ENCODE peak calls at places on chromosomes 12 and 14, in nine cellular contexts. One of them, this sample, is unnamed.
A peak's percentile ranks its signal among the peaks of the same experiment; 100 is the strongest.

GRCh38 chr14:60064491-60065072 is 27.1 kb upstream of the PCNX4 start:
- DNase-seq in stimulated activated CD8-positive, alpha-beta memory T cell treated with anti-CD3 and anti-CD28 coated beads, Interleukin-4, amount 100 ng/mL, for 24 hours: no peak
- DNase-seq in activated T-cell treated with anti-CD3 and anti-CD28 coated beads for 4 hours: no peak
- DNase-seq in psoas muscle: no peak
- DNase-seq in nephron progenitor cell: no peak
- DNase-seq in upper lobe of right lung: no peak
- DNase-seq in Kasumi-1: peak; percentile 70
- DNase-seq in CD4-positive, alpha-beta memory T cell: peak; percentile 38
- DNase-seq in NCI-H1048: no peak
- DNase-seq in this sample: no peak

GRCh38 chr12:26853303-26854027 is 20.5 kb upstream of the ITPR2 start:
- DNase-seq in nephron progenitor cell: peak; percentile 64
- DNase-seq in NCI-H1048: peak; percentile 45
- DNase-seq in upper lobe of right lung: peak; percentile 79
- DNase-seq in CD4-positive, alpha-beta memory T cell: peak; percentile 63
- DNase-seq in Kasumi-1: peak; percentile 87
- DNase-seq in activated T-cell treated with anti-CD3 and anti-CD28 coated beads for 4 hours: peak; percentile 57
- DNase-seq in stimulated activated CD8-positive, alpha-beta memory T cell treated with anti-CD3 and anti-CD28 coated beads, Interleukin-4, amount 100 ng/mL, for 24 hours: peak; percentile 52
- DNase-seq in psoas muscle: peak; percentile 76
- DNase-seq in this sample: peak; percentile 29

GRCh38 chr14:103334644-103335603 is 887 bp downstream of the EIF5 start:
- DNase-seq in nephron progenitor cell: peak; percentile 64
- DNase-seq in activated T-cell treated with anti-CD3 and anti-CD28 coated beads for 4 hours: peak; percentile 83
- DNase-seq in Kasumi-1: peak; percentile 60
- DNase-seq in upper lobe of right lung: peak; percentile 91
- DNase-seq in CD4-positive, alpha-beta memory T cell: no peak
- DNase-seq in NCI-H1048: no peak
- DNase-seq in psoas muscle: peak; percentile 92
- DNase-seq in stimulated activated CD8-positive, alpha-beta memory T cell treated with anti-CD3 and anti-CD28 coated beads, Interleukin-4, amount 100 ng/mL, for 24 hours: peak; percentile 75
- DNase-seq in this sample: peak; percentile 67

GRCh38 chr14:84074626-84075025 is 1455.3 kb upstream of the FLRT2 start:
- DNase-seq in NCI-H1048: no peak
- DNase-seq in Kasumi-1: no peak
- DNase-seq in CD4-positive, alpha-beta memory T cell: no peak
- DNase-seq in stimulated activated CD8-positive, alpha-beta memory T cell treated with anti-CD3 and anti-CD28 coated beads, Interleukin-4, amount 100 ng/mL, for 24 hours: no peak
- DNase-seq in activated T-cell treated with anti-CD3 and anti-CD28 coated beads for 4 hours: no peak
- DNase-seq in nephron progenitor cell: no peak
- DNase-seq in psoas muscle: no peak
- DNase-seq in upper lobe of right lung: no peak
- DNase-seq in this sample: no peak

GRCh38 chr12:25276199-25276937 is 25.6 kb upstream of the KRAS start:
- DNase-seq in NCI-H1048: no peak
- DNase-seq in activated T-cell treated with anti-CD3 and anti-CD28 coated beads for 4 hours: peak; percentile 44
- DNase-seq in upper lobe of right lung: no peak
- DNase-seq in stimulated activated CD8-positive, alpha-beta memory T cell treated with anti-CD3 and anti-CD28 coated beads, Interleukin-4, amount 100 ng/mL, for 24 hours: peak; percentile 51
- DNase-seq in psoas muscle: no peak
- DNase-seq in CD4-positive, alpha-beta memory T cell: no peak
- DNase-seq in Kasumi-1: peak; percentile 26
- DNase-seq in nephron progenitor cell: no peak
- DNase-seq in this sample: no peak

GRCh38 chr12:50338920-50339319 is 55.6 kb upstream of the LIMA1 start:
- DNase-seq in nephron progenitor cell: no peak
- DNase-seq in psoas muscle: no peak
- DNase-seq in Kasumi-1: no peak
- DNase-seq in NCI-H1048: no peak
- DNase-seq in activated T-cell treated with anti-CD3 and anti-CD28 coated beads for 4 hours: no peak
- DNase-seq in stimulated activated CD8-positive, alpha-beta memory T cell treated with anti-CD3 and anti-CD28 coated beads, Interleukin-4, amount 100 ng/mL, for 24 hours: no peak
- DNase-seq in CD4-positive, alpha-beta memory T cell: no peak
- DNase-seq in upper lobe of right lung: no peak
- DNase-seq in this sample: no peak

GRCh38 chr12:92114834-92115233 is 30.8 kb downstream of the BTG1 start:
- DNase-seq in NCI-H1048: no peak
- DNase-seq in upper lobe of right lung: no peak
- DNase-seq in psoas muscle: no peak
- DNase-seq in nephron progenitor cell: no peak
- DNase-seq in Kasumi-1: no peak
- DNase-seq in CD4-positive, alpha-beta memory T cell: no peak
- DNase-seq in activated T-cell treated with anti-CD3 and anti-CD28 coated beads for 4 hours: no peak
- DNase-seq in stimulated activated CD8-positive, alpha-beta memory T cell treated with anti-CD3 and anti-CD28 coated beads, Interleukin-4, amount 100 ng/mL, for 24 hours: no peak
- DNase-seq in this sample: no peak

GRCh38 chr12:85000766-85001165 is 35.3 kb downstream of the TSPAN19 start:
- DNase-seq in NCI-H1048: no peak
- DNase-seq in CD4-positive, alpha-beta memory T cell: no peak
- DNase-seq in psoas muscle: no peak
- DNase-seq in Kasumi-1: no peak
- DNase-seq in nephron progenitor cell: no peak
- DNase-seq in upper lobe of right lung: no peak
- DNase-seq in activated T-cell treated with anti-CD3 and anti-CD28 coated beads for 4 hours: no peak
- DNase-seq in stimulated activated CD8-positive, alpha-beta memory T cell treated with anti-CD3 and anti-CD28 coated beads, Interleukin-4, amount 100 ng/mL, for 24 hours: no peak
- DNase-seq in this sample: no peak

GRCh38 chr14:36279306-36280244 is 40.9 kb downstream of the MBIP start:
- DNase-seq in psoas muscle: no peak
- DNase-seq in upper lobe of right lung: no peak
- DNase-seq in NCI-H1048: no peak
- DNase-seq in activated T-cell treated with anti-CD3 and anti-CD28 coated beads for 4 hours: no peak
- DNase-seq in Kasumi-1: no peak
- DNase-seq in nephron progenitor cell: no peak
- DNase-seq in stimulated activated CD8-positive, alpha-beta memory T cell treated with anti-CD3 and anti-CD28 coated beads, Interleukin-4, amount 100 ng/mL, for 24 hours: no peak
- DNase-seq in CD4-positive, alpha-beta memory T cell: no peak
- DNase-seq in this sample: no peak

This sample was measured in gastrocnemius medialis.